ENCODE peak calls at places on chromosomes 11 and 22, in eight cellular contexts. O is substantia nigra; E is C1 segment of cervical spinal cord; G is EL; N is stimulated activated CD4-positive, alpha-beta T cell treated with anti-CD3 and anti-CD28 coated beads, Interleukin-2, amount 100 ng/mL, for 24 hours; H is tibial artery; R is fibroblast of villous mesenchyme; U is smooth muscle cell of the brain vasculature. F is an unnamed sample.

GRCh38 chr11:64208086-64208795 is 1.7 kb downstream of the FERMT3 start:
- DNase-seq in U (no peak), N (no peak), H (no peak), R (no peak), E (no peak), O (no peak), G (no peak), F (no peak)

GRCh38 chr11:92322225-92322624 is 97.6 kb downstream of the FAT3 start:
- DNase-seq in H (no peak), U (no peak), G (peak), R (peak), N (no peak), E (no peak), O (no peak), F (no peak)

GRCh38 chr11:35487532-35488078 is 37.8 kb downstream of the PAMR1 start:
- DNase-seq in U (no peak), H (no peak), N (peak), R (peak), O (no peak), E (no peak), G (peak), F (no peak)

GRCh38 chr22:20566420-20567260 is 59.2 kb downstream of the MED15 start:
- DNase-seq in G (peak), E (no peak), R (peak), N (peak), O (no peak), H (no peak), U (no peak), F (peak)

GRCh38 chr11:9015677-9016076 is 11.9 kb upstream of the NRIP3 start:
- DNase-seq in E (peak), N (peak), O (no peak), R (peak), U (peak), H (peak), G (peak), F (peak)

GRCh38 chr11:106398396-106399074 is 321.1 kb downstream of the AASDHPPT start:
- DNase-seq in R (no peak), G (peak), H (no peak), N (no peak), O (no peak), U (no peak), E (no peak), F (no peak)

GRCh38 chr11:116736763-116737162 is 36.0 kb downstream of the BUD13 start:
- DNase-seq in O (no peak), G (peak), U (no peak), H (no peak), E (no peak), N (no peak), R (no peak), F (no peak)

GRCh38 chr11:15707971-15708370 is 593.2 kb downstream of the INSC start:
- DNase-seq in U (no peak), R (peak), O (no peak), H (peak), N (no peak), E (peak), G (peak), F (no peak)

GRCh38 chr22:50600541-50600940 is at the start of gene MAPK8IP2:
- DNase-seq in N (peak), U (no peak), G (no peak), E (no peak), O (no peak), H (peak), R (no peak), F (no peak)

GRCh38 chr22:25083414-25084166 is 116.1 kb upstream of the CRYBB3 start:
- DNase-seq in N (no peak), O (no peak), H (no peak), E (peak), R (no peak), G (no peak), U (no peak), F (no peak)

GRCh38 chr11:100769617-100770016 is 82.5 kb downstream of the ARHGAP42 start:
- DNase-seq in O (no peak), N (no peak), G (no peak), E (no peak), H (no peak), R (no peak), U (no peak), F (no peak)

GRCh38 chr22:47080100-47080499 is 317.6 kb downstream of the TBC1D22A start:
- DNase-seq in R (no peak), H (no peak), U (no peak), G (no peak), N (no peak), O (no peak), E (no peak), F (no peak)

GRCh38 chr11:68461284-68461861 is 821 bp downstream of the PPP6R3 start:
- DNase-seq in N (no peak), U (no peak), R (peak), O (no peak), H (no peak), G (peak), E (no peak), F (no peak)